ENCODE peak calls at places on chromosome 20, in six cellular contexts. D is NCI-H1105, L is ELF-1, W is AG09319, A is psoas muscle, K is HTR-8/SVneo. P is an unnamed sample.

GRCh38 chr20:23136893-23137745 is 51.0 kb upstream of the CD93 start:
- DNase-seq in L (peak; percentile 19), K (peak; percentile 40), W (no peak), A (peak; percentile 89), D (no peak), P (peak; percentile 17)

GRCh38 chr20:5315807-5316187 is 957 bp downstream of the PROKR2 start:
- DNase-seq in W (no peak), K (no peak), A (no peak), D (no peak), L (no peak), P (no peak)

GRCh38 chr20:51446656-51447055 is 95.9 kb downstream of the NFATC2 start:
- DNase-seq in L (peak; percentile 81), D (no peak), K (peak; percentile 98), A (peak; percentile 47), W (peak; percentile 16), P (no peak)

GRCh38 chr20:50368813-50369224 is 141.4 kb upstream of the PTPN1 start:
- DNase-seq in D (no peak), K (no peak), A (no peak), W (no peak), L (no peak), P (no peak)

GRCh38 chr20:38842558-38842981 is 37.1 kb downstream of the PPP1R16B start:
- DNase-seq in W (no peak), D (no peak), A (no peak), K (no peak), L (no peak), P (no peak)

GRCh38 chr20:23152308-23152892 is 66.3 kb upstream of the CD93 start:
- DNase-seq in L (no peak), A (peak; percentile 87), K (no peak), D (no peak), W (peak; percentile 38), P (no peak)

GRCh38 chr20:43658068-43658722 is 8.7 kb upstream of the MYBL2 start:
- DNase-seq in A (no peak), L (no peak), W (no peak), K (peak; percentile 74), D (no peak), P (no peak)

GRCh38 chr20:46545077-46545826 is 5.2 kb downstream of the OCSTAMP start:
- DNase-seq in W (no peak), D (no peak), A (no peak), L (no peak), K (no peak), P (no peak)

GRCh38 chr20:25014816-25015215 is 22.3 kb upstream of the APMAP start:
- DNase-seq in L (no peak), K (no peak), W (no peak), A (no peak), D (no peak), P (no peak)

GRCh38 chr20:4709261-4710105 is 12.2 kb upstream of the PRND start:
- DNase-seq in A (no peak), W (no peak), K (no peak), L (no peak), D (no peak), P (no peak)

P was measured in NCI-H2171 treated with DMSO at 0.1 percent for 48 hours.